ENCODE peak calls at places on chromosomes 2 and 18, in nine cellular contexts. One of them, this sample, is unnamed.

GRCh38 chr2:176435691-176436215 is 166.5 kb downstream of the MTX2 start:
- DNase-seq in epithelial cell of proximal tubule: no peak
- DNase-seq in fibroblast of lung: no peak
- DNase-seq in adrenal gland: no peak
- DNase-seq in B cell: no peak
- DNase-seq in HCT116: no peak
- DNase-seq in A549: no peak
- DNase-seq in GM13977: no peak
- DNase-seq in SK-N-SH: no peak
- DNase-seq in this sample: no peak

GRCh38 chr2:181973379-181973778 is 12.3 kb upstream of the PPP1R1C start:
- DNase-seq in A549: no peak
- DNase-seq in adrenal gland: no peak
- DNase-seq in fibroblast of lung: no peak
- DNase-seq in GM13977: no peak
- DNase-seq in epithelial cell of proximal tubule: no peak
- DNase-seq in B cell: no peak
- DNase-seq in SK-N-SH: no peak
- DNase-seq in HCT116: no peak
- DNase-seq in this sample: no peak

GRCh38 chr2:128300621-128301020 is 18.0 kb downstream of the HS6ST1 start:
- DNase-seq in A549: no peak
- DNase-seq in epithelial cell of proximal tubule: no peak
- DNase-seq in SK-N-SH: no peak
- DNase-seq in adrenal gland: no peak
- DNase-seq in fibroblast of lung: no peak
- DNase-seq in GM13977: no peak
- DNase-seq in HCT116: no peak
- DNase-seq in B cell: no peak
- DNase-seq in this sample: no peak

GRCh38 chr2:11767779-11768178 is 21.3 kb downstream of the LPIN1 start:
- DNase-seq in GM13977: no peak
- DNase-seq in HCT116: no peak
- DNase-seq in fibroblast of lung: no peak
- DNase-seq in SK-N-SH: no peak
- DNase-seq in epithelial cell of proximal tubule: no peak
- DNase-seq in A549: no peak
- DNase-seq in B cell: no peak
- DNase-seq in adrenal gland: no peak
- DNase-seq in this sample: no peak

GRCh38 chr2:54772110-54772509 is 48.6 kb downstream of the EML6 start:
- DNase-seq in SK-N-SH: no peak
- DNase-seq in HCT116: peak; percentile 59
- DNase-seq in adrenal gland: no peak
- DNase-seq in B cell: no peak
- DNase-seq in fibroblast of lung: peak; percentile 85
- DNase-seq in A549: no peak
- DNase-seq in GM13977: no peak
- DNase-seq in epithelial cell of proximal tubule: no peak
- DNase-seq in this sample: no peak

GRCh38 chr2:237744613-237745249 is 53.8 kb upstream of the RBM44 start:
- DNase-seq in SK-N-SH: peak; percentile 92
- DNase-seq in fibroblast of lung: no peak
- DNase-seq in HCT116: peak; percentile 23
- DNase-seq in GM13977: peak; percentile 83
- DNase-seq in A549: peak; percentile 76
- DNase-seq in adrenal gland: peak; percentile 79
- DNase-seq in B cell: peak; percentile 88
- DNase-seq in epithelial cell of proximal tubule: no peak
- DNase-seq in this sample: peak; percentile 89

GRCh38 chr2:216151313-216152030 is 42.3 kb downstream of the XRCC5 start:
- DNase-seq in adrenal gland: no peak
- DNase-seq in SK-N-SH: peak; percentile 6
- DNase-seq in fibroblast of lung: no peak
- DNase-seq in HCT116: no peak
- DNase-seq in epithelial cell of proximal tubule: peak; percentile 52
- DNase-seq in GM13977: no peak
- DNase-seq in B cell: no peak
- DNase-seq in A549: no peak
- DNase-seq in this sample: no peak

GRCh38 chr2:217387776-217388381 is 528.0 kb upstream of the TNP1 start:
- DNase-seq in B cell: no peak
- DNase-seq in fibroblast of lung: peak; percentile 78
- DNase-seq in adrenal gland: peak; percentile 37
- DNase-seq in HCT116: no peak
- DNase-seq in GM13977: no peak
- DNase-seq in SK-N-SH: no peak
- DNase-seq in A549: peak; percentile 11
- DNase-seq in epithelial cell of proximal tubule: no peak
- DNase-seq in this sample: no peak

GRCh38 chr2:144330951-144331651 is 188.8 kb downstream of the ZEB2 start:
- DNase-seq in SK-N-SH: peak; percentile 13
- DNase-seq in HCT116: no peak
- DNase-seq in adrenal gland: no peak
- DNase-seq in epithelial cell of proximal tubule: no peak
- DNase-seq in B cell: no peak
- DNase-seq in A549: no peak
- DNase-seq in GM13977: no peak
- DNase-seq in fibroblast of lung: no peak
- DNase-seq in this sample: no peak

GRCh38 chr2:26483957-26484565 is 6.1 kb upstream of the OTOF start:
- DNase-seq in B cell: no peak
- DNase-seq in GM13977: no peak
- DNase-seq in SK-N-SH: no peak
- DNase-seq in fibroblast of lung: peak; percentile 8
- DNase-seq in HCT116: no peak
- DNase-seq in epithelial cell of proximal tubule: no peak
- DNase-seq in adrenal gland: peak; percentile 84
- DNase-seq in A549: no peak
- DNase-seq in this sample: no peak

GRCh38 chr2:29014811-29015414 is 33.8 kb downstream of the TOGARAM2 start:
- DNase-seq in B cell: peak; percentile 51
- DNase-seq in adrenal gland: peak; percentile 33
- DNase-seq in GM13977: peak; percentile 59
- DNase-seq in fibroblast of lung: peak; percentile 85
- DNase-seq in SK-N-SH: no peak
- DNase-seq in A549: no peak
- DNase-seq in epithelial cell of proximal tubule: no peak
- DNase-seq in HCT116: no peak
- DNase-seq in this sample: no peak
- TF ChIP-seq CTCF in B cell: no peak
- TF ChIP-seq CTCF in adrenal gland: no peak
- TF ChIP-seq CTCF in GM13977: no peak
- TF ChIP-seq CTCF in fibroblast of lung: no peak
- TF ChIP-seq CTCF in SK-N-SH: no peak
- TF ChIP-seq CTCF in A549: no peak
- TF ChIP-seq CTCF in epithelial cell of proximal tubule: no peak
- TF ChIP-seq CTCF in HCT116: no peak
- TF ChIP-seq CTCF in this sample: no peak

DNA sequence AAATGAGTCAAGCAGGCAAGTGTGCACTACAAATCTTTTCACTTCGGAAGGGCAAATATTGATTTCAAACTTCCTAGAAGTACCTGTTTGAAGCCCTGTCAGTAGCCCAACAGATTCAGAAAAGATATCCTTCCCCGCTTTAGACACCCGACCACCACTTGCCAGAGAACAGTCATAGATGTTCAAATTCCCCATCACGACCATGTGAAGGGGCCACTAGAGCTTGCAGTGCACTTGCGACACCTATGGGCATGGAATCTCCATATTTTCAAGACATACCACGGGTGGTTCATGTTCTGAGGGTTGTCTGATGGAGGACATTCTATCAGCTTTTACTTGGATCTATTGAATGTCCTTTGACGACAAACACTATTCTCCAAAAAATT is 23.8 kb downstream of the GNLY start:
- DNase-seq in GM13977: no peak
- DNase-seq in fibroblast of lung: no peak
- DNase-seq in epithelial cell of proximal tubule: no peak
- DNase-seq in SK-N-SH: peak; percentile 64
- DNase-seq in adrenal gland: no peak
- DNase-seq in A549: no peak
- DNase-seq in B cell: no peak
- DNase-seq in HCT116: no peak
- DNase-seq in this sample: no peak
- TF ChIP-seq CTCF in GM13977: no peak
- TF ChIP-seq CTCF in fibroblast of lung: no peak
- TF ChIP-seq CTCF in epithelial cell of proximal tubule: no peak
- TF ChIP-seq CTCF in SK-N-SH: peak; percentile 50
- TF ChIP-seq CTCF in adrenal gland: no peak
- TF ChIP-seq CTCF in A549: peak; percentile 14
- TF ChIP-seq CTCF in B cell: no peak
- TF ChIP-seq CTCF in HCT116: peak; percentile 5
- TF ChIP-seq CTCF in this sample: no peak

DNA sequence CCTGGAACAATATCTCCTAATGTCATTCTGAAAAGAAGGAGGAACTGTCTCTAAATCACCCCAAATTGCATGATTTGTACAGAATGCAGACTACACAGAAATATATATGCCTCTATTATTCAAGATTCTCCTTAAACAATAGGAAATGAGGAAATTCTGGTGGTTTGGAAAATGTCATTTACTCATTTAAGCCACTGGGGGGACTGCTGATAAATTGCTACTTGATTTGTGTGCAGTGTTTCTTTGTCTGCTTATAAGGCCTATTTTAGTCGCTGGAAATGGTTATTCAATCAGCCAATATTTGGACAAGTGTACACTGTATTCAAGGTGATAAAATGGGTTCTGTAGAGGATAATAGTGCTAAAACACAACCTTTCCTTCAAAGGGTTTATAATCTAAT is 801.9 kb upstream of the CELF4 start:
- DNase-seq in SK-N-SH: peak; percentile 9
- DNase-seq in fibroblast of lung: no peak
- DNase-seq in adrenal gland: no peak
- DNase-seq in A549: no peak
- DNase-seq in B cell: no peak
- DNase-seq in epithelial cell of proximal tubule: no peak
- DNase-seq in HCT116: no peak
- DNase-seq in GM13977: no peak
- DNase-seq in this sample: no peak
- TF ChIP-seq CTCF in SK-N-SH: no peak
- TF ChIP-seq CTCF in fibroblast of lung: no peak
- TF ChIP-seq CTCF in adrenal gland: no peak
- TF ChIP-seq CTCF in A549: no peak
- TF ChIP-seq CTCF in B cell: no peak
- TF ChIP-seq CTCF in epithelial cell of proximal tubule: peak; percentile 32
- TF ChIP-seq CTCF in HCT116: no peak
- TF ChIP-seq CTCF in GM13977: no peak
- TF ChIP-seq CTCF in this sample: peak; percentile 72

DNA sequence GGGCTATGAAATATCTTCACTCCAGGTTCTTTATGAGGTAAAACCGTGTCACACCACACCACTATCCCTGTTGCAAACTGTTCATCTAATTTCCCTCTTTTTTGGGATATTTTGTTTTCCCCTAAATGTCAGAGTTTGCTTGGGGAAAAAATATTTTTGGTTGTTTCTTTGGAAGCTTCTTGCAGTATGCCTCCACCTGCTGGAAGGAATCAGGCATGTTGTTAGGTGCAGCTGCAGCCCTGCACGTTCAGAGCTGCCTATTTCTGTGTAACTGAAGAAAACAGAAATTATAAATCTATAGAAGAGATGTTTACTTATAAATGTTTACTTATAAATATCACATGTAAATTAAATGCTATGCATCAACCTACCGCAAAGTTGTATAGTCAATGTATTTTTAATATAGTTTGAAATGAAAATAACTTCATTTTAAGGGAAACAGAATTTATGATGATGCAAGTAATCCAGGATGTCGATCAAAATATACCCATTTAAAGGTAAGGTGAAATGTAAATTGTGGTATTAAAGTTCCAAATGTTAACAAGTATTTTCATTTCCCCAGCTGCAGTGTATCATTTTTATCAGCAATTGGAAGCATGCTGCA is 238.0 kb downstream of the ZNF516 start:
- DNase-seq in B cell: no peak
- DNase-seq in epithelial cell of proximal tubule: peak; percentile 26
- DNase-seq in HCT116: peak; percentile 35
- DNase-seq in A549: peak; percentile 16
- DNase-seq in fibroblast of lung: peak; percentile 66
- DNase-seq in SK-N-SH: peak; percentile 42
- DNase-seq in adrenal gland: peak; percentile 42
- DNase-seq in GM13977: no peak
- DNase-seq in this sample: peak; percentile 43
- TF ChIP-seq CTCF in B cell: no peak
- TF ChIP-seq CTCF in epithelial cell of proximal tubule: peak; percentile 96
- TF ChIP-seq CTCF in HCT116: peak; percentile 83
- TF ChIP-seq CTCF in A549: peak; percentile 56
- TF ChIP-seq CTCF in fibroblast of lung: peak; percentile 83
- TF ChIP-seq CTCF in SK-N-SH: peak; percentile 37
- TF ChIP-seq CTCF in adrenal gland: peak; percentile 57
- TF ChIP-seq CTCF in GM13977: peak; percentile 11
- TF ChIP-seq CTCF in this sample: peak; percentile 64